ENCODE peak calls at places on chromosomes 1 and 21, in ten cellular contexts. One of them, this sample, is unnamed. For H3K4me1, the result is how much of the 10 kb centered on the place peaks cover.

GRCh38 chr1:165903672-165904071 is 76.3 kb downstream of the UCK2 start:
- DNase-seq in fibroblast of lung: peak
- DNase-seq in naive thymus-derived CD4-positive, alpha-beta T cell: no peak
- DNase-seq in HAP-1: no peak
- DNase-seq in heart left ventricle: no peak
- DNase-seq in PC-3: peak
- DNase-seq in lung: no peak
- DNase-seq in tibial artery: no peak
- DNase-seq in body of pancreas: no peak
- DNase-seq in IMR-90: peak
- DNase-seq in this sample: peak

GRCh38 chr21:31414601-31415000 is 70.5 kb upstream of the TIAM1 start:
- DNase-seq in tibial artery: no peak
- DNase-seq in PC-3: no peak
- DNase-seq in naive thymus-derived CD4-positive, alpha-beta T cell: no peak
- DNase-seq in body of pancreas: no peak
- DNase-seq in HAP-1: no peak
- DNase-seq in IMR-90: no peak
- DNase-seq in lung: no peak
- DNase-seq in fibroblast of lung: no peak
- DNase-seq in heart left ventricle: no peak
- DNase-seq in this sample: no peak

GRCh38 chr1:58773406-58773840 is 10.4 kb downstream of the JUN start:
- DNase-seq in HAP-1: no peak
- DNase-seq in tibial artery: peak
- DNase-seq in fibroblast of lung: peak
- DNase-seq in PC-3: peak
- DNase-seq in IMR-90: peak
- DNase-seq in lung: peak
- DNase-seq in heart left ventricle: peak
- DNase-seq in body of pancreas: peak
- DNase-seq in naive thymus-derived CD4-positive, alpha-beta T cell: no peak
- DNase-seq in this sample: peak

GRCh38 chr1:71294178-71294577 is 213.3 kb upstream of the ZRANB2 start:
- DNase-seq in fibroblast of lung: peak
- DNase-seq in PC-3: no peak
- DNase-seq in body of pancreas: no peak
- DNase-seq in tibial artery: no peak
- DNase-seq in HAP-1: no peak
- DNase-seq in lung: no peak
- DNase-seq in naive thymus-derived CD4-positive, alpha-beta T cell: no peak
- DNase-seq in IMR-90: peak
- DNase-seq in heart left ventricle: no peak
- DNase-seq in this sample: no peak

GRCh38 chr21:45365608-45366241 is 39.2 kb upstream of the COL18A1 start:
- DNase-seq in IMR-90: peak
- DNase-seq in heart left ventricle: peak
- DNase-seq in fibroblast of lung: peak
- DNase-seq in body of pancreas: peak
- DNase-seq in HAP-1: peak
- DNase-seq in lung: no peak
- DNase-seq in tibial artery: no peak
- DNase-seq in PC-3: peak
- DNase-seq in naive thymus-derived CD4-positive, alpha-beta T cell: no peak
- DNase-seq in this sample: peak

GRCh38 chr21:34074283-34075098 is 1.1 kb downstream of the MRPS6 start:
- DNase-seq in fibroblast of lung: peak
- DNase-seq in PC-3: peak
- DNase-seq in naive thymus-derived CD4-positive, alpha-beta T cell: no peak
- DNase-seq in body of pancreas: no peak
- DNase-seq in IMR-90: no peak
- DNase-seq in heart left ventricle: no peak
- DNase-seq in HAP-1: peak
- DNase-seq in lung: no peak
- DNase-seq in tibial artery: no peak
- DNase-seq in this sample: peak

GRCh38 chr1:248622491-248623106 is 12.3 kb downstream of the OR2T11 start:
- DNase-seq in naive thymus-derived CD4-positive, alpha-beta T cell: no peak
- DNase-seq in tibial artery: no peak
- DNase-seq in heart left ventricle: no peak
- DNase-seq in body of pancreas: no peak
- DNase-seq in HAP-1: no peak
- DNase-seq in fibroblast of lung: peak
- DNase-seq in PC-3: peak
- DNase-seq in IMR-90: peak
- DNase-seq in lung: no peak
- DNase-seq in this sample: no peak

GRCh38 chr1:43688594-43689000 is 18.7 kb upstream of the ST3GAL3 start:
- DNase-seq in body of pancreas: no peak
- DNase-seq in fibroblast of lung: peak
- DNase-seq in naive thymus-derived CD4-positive, alpha-beta T cell: no peak
- DNase-seq in heart left ventricle: no peak
- DNase-seq in HAP-1: no peak
- DNase-seq in lung: no peak
- DNase-seq in tibial artery: no peak
- DNase-seq in IMR-90: peak
- DNase-seq in PC-3: peak
- DNase-seq in this sample: peak

GRCh38 chr1:33334081-33334552 is 13.2 kb upstream of the A3GALT2 start:
- DNase-seq in IMR-90: no peak
- DNase-seq in heart left ventricle: no peak
- DNase-seq in HAP-1: no peak
- DNase-seq in naive thymus-derived CD4-positive, alpha-beta T cell: no peak
- DNase-seq in body of pancreas: no peak
- DNase-seq in PC-3: no peak
- DNase-seq in fibroblast of lung: peak
- DNase-seq in lung: no peak
- DNase-seq in tibial artery: peak
- DNase-seq in this sample: no peak

GRCh38 chr1:112762541-112763141 is 47.5 kb upstream of the PPM1J start:
- DNase-seq in PC-3: peak
- DNase-seq in lung: peak
- DNase-seq in tibial artery: no peak
- DNase-seq in IMR-90: peak
- DNase-seq in naive thymus-derived CD4-positive, alpha-beta T cell: no peak
- DNase-seq in HAP-1: no peak
- DNase-seq in body of pancreas: peak
- DNase-seq in heart left ventricle: no peak
- DNase-seq in fibroblast of lung: no peak
- DNase-seq in this sample: no peak

GRCh38 chr1:18725231-18725895 is 94.7 kb downstream of the PAX7 start:
- DNase-seq in HAP-1: no peak
- DNase-seq in fibroblast of lung: no peak
- DNase-seq in tibial artery: no peak
- DNase-seq in lung: no peak
- DNase-seq in heart left ventricle: no peak
- DNase-seq in PC-3: no peak
- DNase-seq in IMR-90: no peak
- DNase-seq in naive thymus-derived CD4-positive, alpha-beta T cell: no peak
- DNase-seq in body of pancreas: no peak
- DNase-seq in this sample: no peak

GRCh38 chr1:18730321-18730720 is 99.7 kb downstream of the PAX7 start:
- DNase-seq in heart left ventricle: no peak
- DNase-seq in IMR-90: no peak
- DNase-seq in PC-3: no peak
- DNase-seq in fibroblast of lung: no peak
- DNase-seq in naive thymus-derived CD4-positive, alpha-beta T cell: no peak
- DNase-seq in lung: no peak
- DNase-seq in body of pancreas: no peak
- DNase-seq in tibial artery: no peak
- DNase-seq in HAP-1: no peak
- DNase-seq in this sample: no peak

GRCh38 chr1:18724801-18725200 is 94.2 kb downstream of the PAX7 start:
- DNase-seq in HAP-1: no peak
- DNase-seq in naive thymus-derived CD4-positive, alpha-beta T cell: no peak
- DNase-seq in body of pancreas: no peak
- DNase-seq in heart left ventricle: no peak
- DNase-seq in fibroblast of lung: no peak
- DNase-seq in IMR-90: no peak
- DNase-seq in PC-3: no peak
- DNase-seq in lung: no peak
- DNase-seq in tibial artery: no peak
- DNase-seq in this sample: no peak

GRCh38 chr1:18726388-18726787 is 95.7 kb downstream of the PAX7 start:
- DNase-seq in lung: no peak
- DNase-seq in naive thymus-derived CD4-positive, alpha-beta T cell: no peak
- DNase-seq in IMR-90: no peak
- DNase-seq in tibial artery: no peak
- DNase-seq in fibroblast of lung: no peak
- DNase-seq in heart left ventricle: no peak
- DNase-seq in PC-3: no peak
- DNase-seq in body of pancreas: no peak
- DNase-seq in HAP-1: no peak
- DNase-seq in this sample: no peak

DNA sequence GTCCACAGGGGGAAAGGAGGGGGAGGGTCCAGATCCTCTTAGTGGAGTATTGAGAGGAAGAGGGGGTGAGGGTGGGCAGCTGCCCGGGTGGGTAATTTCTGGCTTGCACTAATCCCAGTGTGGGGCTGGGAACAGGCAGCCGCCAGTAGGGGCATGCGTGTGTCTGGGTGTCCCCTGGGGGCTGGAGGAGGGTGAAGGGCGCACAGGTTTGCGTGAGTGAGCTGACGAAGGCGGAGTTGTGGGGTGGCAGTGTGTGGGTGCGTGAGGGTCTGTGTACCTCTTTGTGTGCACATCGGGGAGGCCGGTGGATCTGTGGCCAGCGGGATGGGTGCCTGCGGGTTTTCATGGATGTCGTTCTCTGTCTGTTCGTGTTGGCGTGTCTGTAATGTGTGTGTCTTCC is 97.3 kb downstream of the PAX7 start:
- DNase-seq in HAP-1: no peak
- DNase-seq in heart left ventricle: no peak
- DNase-seq in body of pancreas: no peak
- DNase-seq in lung: no peak
- DNase-seq in PC-3: no peak
- DNase-seq in naive thymus-derived CD4-positive, alpha-beta T cell: no peak
- DNase-seq in IMR-90: no peak
- DNase-seq in fibroblast of lung: no peak
- DNase-seq in tibial artery: no peak
- DNase-seq in this sample: no peak
- H3K4me1 ChIP-seq in HAP-1: under half
- H3K4me1 ChIP-seq in heart left ventricle: under half
- H3K4me1 ChIP-seq in body of pancreas: under half
- H3K4me1 ChIP-seq in lung: under half
- H3K4me1 ChIP-seq in PC-3: under half
- H3K4me1 ChIP-seq in naive thymus-derived CD4-positive, alpha-beta T cell: under half
- H3K4me1 ChIP-seq in IMR-90: under half
- H3K4me1 ChIP-seq in fibroblast of lung: under half
- H3K4me1 ChIP-seq in tibial artery: under half
- H3K4me1 ChIP-seq in this sample: under half

GRCh38 chr1:155184835-155185782 is 11.5 kb downstream of the TRIM46 start:
- DNase-seq in fibroblast of lung: no peak
- DNase-seq in PC-3: no peak
- DNase-seq in HAP-1: peak
- DNase-seq in naive thymus-derived CD4-positive, alpha-beta T cell: no peak
- DNase-seq in tibial artery: no peak
- DNase-seq in body of pancreas: peak
- DNase-seq in heart left ventricle: peak
- DNase-seq in lung: no peak
- DNase-seq in IMR-90: no peak
- DNase-seq in this sample: no peak

GRCh38 chr1:155186955-155187891 is 13.6 kb downstream of the TRIM46 start:
- DNase-seq in PC-3: no peak
- DNase-seq in HAP-1: no peak
- DNase-seq in fibroblast of lung: no peak
- DNase-seq in lung: no peak
- DNase-seq in IMR-90: no peak
- DNase-seq in heart left ventricle: peak
- DNase-seq in naive thymus-derived CD4-positive, alpha-beta T cell: no peak
- DNase-seq in body of pancreas: no peak
- DNase-seq in tibial artery: no peak
- DNase-seq in this sample: no peak

GRCh38 chr1:155186266-155186954 is 12.8 kb downstream of the TRIM46 start:
- DNase-seq in naive thymus-derived CD4-positive, alpha-beta T cell: no peak
- DNase-seq in HAP-1: no peak
- DNase-seq in body of pancreas: peak
- DNase-seq in tibial artery: no peak
- DNase-seq in lung: no peak
- DNase-seq in PC-3: no peak
- DNase-seq in heart left ventricle: peak
- DNase-seq in fibroblast of lung: no peak
- DNase-seq in IMR-90: no peak
- DNase-seq in this sample: no peak

GRCh38 chr1:155185783-155186265 is 12.2 kb downstream of the TRIM46 start:
- DNase-seq in naive thymus-derived CD4-positive, alpha-beta T cell: no peak
- DNase-seq in HAP-1: no peak
- DNase-seq in heart left ventricle: peak
- DNase-seq in IMR-90: no peak
- DNase-seq in lung: no peak
- DNase-seq in tibial artery: no peak
- DNase-seq in body of pancreas: no peak
- DNase-seq in PC-3: no peak
- DNase-seq in fibroblast of lung: no peak
- DNase-seq in this sample: no peak

GRCh38 chr1:155188268-155188667 is 14.6 kb downstream of the TRIM46 start:
- DNase-seq in tibial artery: no peak
- DNase-seq in heart left ventricle: peak
- DNase-seq in fibroblast of lung: no peak
- DNase-seq in PC-3: no peak
- DNase-seq in IMR-90: no peak
- DNase-seq in body of pancreas: no peak
- DNase-seq in lung: no peak
- DNase-seq in naive thymus-derived CD4-positive, alpha-beta T cell: no peak
- DNase-seq in HAP-1: no peak
- DNase-seq in this sample: no peak
- H3K4me1 ChIP-seq in tibial artery: under half
- H3K4me1 ChIP-seq in heart left ventricle: under half
- H3K4me1 ChIP-seq in fibroblast of lung: under half
- H3K4me1 ChIP-seq in PC-3: under half
- H3K4me1 ChIP-seq in IMR-90: under half
- H3K4me1 ChIP-seq in body of pancreas: half or more
- H3K4me1 ChIP-seq in lung: under half
- H3K4me1 ChIP-seq in naive thymus-derived CD4-positive, alpha-beta T cell: under half
- H3K4me1 ChIP-seq in HAP-1: under half
- H3K4me1 ChIP-seq in this sample: under half

GRCh38 chr1:2574350-2574749 is 12.2 kb upstream of the PRXL2B start:
- DNase-seq in body of pancreas: no peak
- DNase-seq in PC-3: no peak
- DNase-seq in lung: no peak
- DNase-seq in HAP-1: no peak
- DNase-seq in tibial artery: no peak
- DNase-seq in IMR-90: peak
- DNase-seq in naive thymus-derived CD4-positive, alpha-beta T cell: no peak
- DNase-seq in heart left ventricle: no peak
- DNase-seq in fibroblast of lung: no peak
- DNase-seq in this sample: no peak
- H3K4me1 ChIP-seq in body of pancreas: under half
- H3K4me1 ChIP-seq in PC-3: under half
- H3K4me1 ChIP-seq in lung: under half
- H3K4me1 ChIP-seq in HAP-1: under half
- H3K4me1 ChIP-seq in tibial artery: under half
- H3K4me1 ChIP-seq in IMR-90: under half
- H3K4me1 ChIP-seq in naive thymus-derived CD4-positive, alpha-beta T cell: under half
- H3K4me1 ChIP-seq in heart left ventricle: under half
- H3K4me1 ChIP-seq in fibroblast of lung: under half
- H3K4me1 ChIP-seq in this sample: under half

DNA sequence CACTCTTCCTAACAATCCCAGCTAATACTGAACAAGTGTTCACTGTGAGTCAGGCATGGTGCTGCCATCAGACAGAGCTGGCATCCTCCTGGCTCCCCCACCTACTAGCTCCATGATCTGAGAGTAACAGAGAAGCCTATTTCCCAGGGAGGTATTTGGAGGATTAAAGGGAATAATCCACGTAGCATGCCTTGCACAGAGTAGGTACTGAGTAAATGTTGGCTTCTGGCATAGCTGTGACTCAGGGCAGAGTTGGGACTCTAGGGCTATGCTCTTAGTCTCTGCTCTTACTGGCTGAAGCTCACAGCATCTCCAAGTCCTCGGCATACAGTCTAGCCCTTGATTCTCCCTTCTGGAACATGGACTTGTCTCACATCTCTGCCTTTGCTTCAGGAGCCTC is 8.2 kb downstream of the ARHGEF19 start:
- DNase-seq in HAP-1: no peak
- DNase-seq in PC-3: no peak
- DNase-seq in heart left ventricle: no peak
- DNase-seq in lung: no peak
- DNase-seq in tibial artery: no peak
- DNase-seq in IMR-90: no peak
- DNase-seq in fibroblast of lung: no peak
- DNase-seq in naive thymus-derived CD4-positive, alpha-beta T cell: no peak
- DNase-seq in body of pancreas: no peak
- DNase-seq in this sample: no peak
- H3K4me1 ChIP-seq in HAP-1: under half
- H3K4me1 ChIP-seq in PC-3: under half
- H3K4me1 ChIP-seq in heart left ventricle: under half
- H3K4me1 ChIP-seq in lung: under half
- H3K4me1 ChIP-seq in tibial artery: under half
- H3K4me1 ChIP-seq in IMR-90: under half
- H3K4me1 ChIP-seq in fibroblast of lung: under half
- H3K4me1 ChIP-seq in naive thymus-derived CD4-positive, alpha-beta T cell: under half
- H3K4me1 ChIP-seq in body of pancreas: under half
- H3K4me1 ChIP-seq in this sample: under half